ENCODE peak calls at places on chromosomes 1 and 21, in five cellular contexts. C is body of pancreas, R is Panc1, Z is heart left ventricle, S is A549. D is an unnamed sample.

GRCh38 chr1:53587252-53587992 is 128.2 kb downstream of the DMRTB1 start:
- DNase-seq in C (no peak), R (no peak), Z (no peak), S (no peak), D (no peak)

GRCh38 chr1:245166471-245166885 is 11.7 kb downstream of the KIF26B start:
- DNase-seq in C (no peak), R (no peak), Z (no peak), S (no peak), D (peak; percentile 50)

GRCh38 chr1:217139513-217139912 is 416.3 kb upstream of the ESRRG start:
- DNase-seq in C (no peak), R (no peak), Z (no peak), S (no peak), D (no peak)

GRCh38 chr21:31372176-31372765 is 28.2 kb upstream of the TIAM1 start:
- DNase-seq in C (no peak), R (no peak), Z (no peak), S (no peak), D (no peak)

GRCh38 chr1:193060938-193061337 is 1.5 kb downstream of the RO60 start:
- DNase-seq in C (no peak), R (no peak), Z (no peak), S (peak; percentile 13), D (peak; percentile 16)

GRCh38 chr21:29506214-29506613 is 207.5 kb downstream of the BACH1 start:
- DNase-seq in C (no peak), R (no peak), Z (no peak), S (no peak), D (no peak)

GRCh38 chr21:34340062-34340461 is 23.7 kb upstream of the KCNE2 start:
- DNase-seq in C (no peak), R (no peak), Z (no peak), S (no peak), D (no peak)

GRCh38 chr1:62194651-62195282 is at the start of gene L1TD1:
- DNase-seq in C (no peak), R (no peak), Z (no peak), S (no peak), D (no peak)

GRCh38 chr1:194067772-194068171 is 881.4 kb upstream of the B3GALT2 start:
- DNase-seq in C (no peak), R (no peak), Z (no peak), S (no peak), D (no peak)

GRCh38 chr1:111142358-111142975 is 2.4 kb downstream of the CEPT1 start:
- DNase-seq in C (no peak), R (no peak), Z (no peak), S (no peak), D (no peak)

GRCh38 chr1:164640673-164641352 is 81.8 kb downstream of the PBX1 start:
- DNase-seq in C (peak; percentile 61), R (no peak), Z (peak; percentile 47), S (no peak), D (no peak)

DNA sequence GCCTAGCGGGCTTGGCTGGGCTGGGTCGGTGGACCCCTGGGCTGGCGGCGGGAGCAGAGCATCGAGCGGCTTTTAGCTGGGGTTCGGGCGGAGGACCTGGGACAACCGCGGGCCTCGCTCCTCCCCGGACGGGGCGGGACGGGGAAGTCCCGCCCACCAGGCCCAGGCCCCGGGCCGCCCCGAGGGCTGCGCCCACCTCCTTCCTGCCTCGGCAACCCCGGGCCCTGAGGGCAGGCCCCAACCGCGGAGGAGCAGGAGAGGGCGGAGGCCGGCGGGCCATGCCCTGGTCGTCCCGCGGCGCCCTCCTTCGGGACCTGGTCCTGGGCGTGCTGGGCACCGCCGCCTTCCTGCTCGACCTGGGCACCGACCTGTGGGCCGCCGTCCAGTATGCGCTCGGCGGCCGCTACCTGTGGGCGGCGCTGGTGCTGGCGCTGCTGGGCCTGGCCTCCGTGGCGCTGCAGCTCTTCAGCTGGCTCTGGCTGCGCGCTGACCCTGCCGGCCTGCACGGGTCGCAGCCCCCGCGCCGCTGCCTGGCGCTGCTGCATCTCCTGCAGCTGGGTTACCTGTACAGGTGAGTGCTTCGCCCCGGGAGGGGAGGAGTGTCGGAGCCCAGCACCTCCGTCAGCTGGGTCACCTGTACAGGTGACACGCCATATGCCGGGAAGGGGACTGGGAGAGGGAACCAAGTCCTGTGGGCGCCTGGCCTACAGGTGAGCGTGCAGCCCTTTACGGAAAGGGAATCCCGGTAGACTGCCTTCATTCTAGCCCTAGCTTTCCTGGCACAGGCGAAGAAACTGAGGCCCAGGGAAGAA is at the start of gene XKR8:
- DNase-seq in C (peak; percentile 83), R (no peak), Z (peak; percentile 87), S (peak; percentile 77), D (peak; percentile 64)
- TF ChIP-seq CTCF in C (peak; percentile 54), R (no peak), Z (peak; percentile 20), S (peak; percentile 32), D (peak; percentile 21)

DNA sequence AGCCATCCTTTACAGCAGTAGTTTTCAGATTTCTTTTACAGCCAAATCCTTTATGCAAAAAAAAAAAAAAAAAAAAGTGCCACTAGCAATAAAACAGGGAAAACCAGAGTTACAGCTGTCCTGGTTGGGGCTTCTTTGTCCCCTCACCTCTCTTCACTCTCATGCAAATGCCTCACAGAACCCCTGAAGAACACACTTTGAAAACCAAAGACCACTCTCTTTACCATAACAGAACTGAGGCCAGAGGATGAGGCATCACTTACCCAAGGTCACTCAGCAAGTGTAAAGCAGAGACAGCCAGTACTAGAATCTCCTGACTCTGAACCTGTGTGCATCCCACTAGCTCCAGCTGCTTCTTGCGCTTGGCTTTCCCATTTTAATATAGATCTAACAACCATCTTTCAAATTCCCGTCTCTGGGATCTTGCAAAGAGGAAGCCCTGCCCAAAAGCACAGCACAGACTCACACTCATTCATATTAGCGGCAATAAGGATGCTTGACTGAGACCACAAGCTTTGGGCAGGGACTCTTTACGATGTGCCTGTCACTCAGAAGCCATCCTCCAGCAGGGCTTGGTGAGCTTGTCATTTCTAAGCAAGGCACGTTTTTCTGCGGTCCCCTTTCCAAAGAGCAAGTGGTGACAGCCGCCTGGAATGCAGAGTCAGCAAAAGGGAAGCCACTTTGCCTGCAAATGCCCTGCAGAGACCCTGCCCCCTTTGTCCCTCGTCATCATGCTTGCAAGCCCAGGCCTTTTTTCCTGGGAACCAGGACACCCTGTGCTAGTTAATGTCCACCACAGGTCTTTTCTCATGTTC is 76.6 kb upstream of the NFIA start:
- DNase-seq in C (peak; percentile 3), R (no peak), Z (no peak), S (no peak), D (no peak)
- H3K4me3 ChIP-seq in C (no peak overlapping the region), R (no peak overlapping the region), Z (no peak overlapping the region), S (no peak overlapping the region), D (no peak overlapping the region)

GRCh38 chr1:16080422-16081150 is 7.1 kb upstream of the FAM131C start:
- DNase-seq in C (peak; percentile 62), R (no peak), Z (no peak), S (no peak), D (no peak)

GRCh38 chr1:16085521-16085920 is 12.1 kb upstream of the FAM131C start:
- DNase-seq in C (no peak), R (no peak), Z (no peak), S (no peak), D (no peak)

GRCh38 chr1:16083486-16083885 is 10.0 kb upstream of the FAM131C start:
- DNase-seq in C (no peak), R (no peak), Z (no peak), S (no peak), D (no peak)

GRCh38 chr1:16081636-16082035 is 8.2 kb upstream of the FAM131C start:
- DNase-seq in C (no peak), R (no peak), Z (no peak), S (no peak), D (no peak)

DNA sequence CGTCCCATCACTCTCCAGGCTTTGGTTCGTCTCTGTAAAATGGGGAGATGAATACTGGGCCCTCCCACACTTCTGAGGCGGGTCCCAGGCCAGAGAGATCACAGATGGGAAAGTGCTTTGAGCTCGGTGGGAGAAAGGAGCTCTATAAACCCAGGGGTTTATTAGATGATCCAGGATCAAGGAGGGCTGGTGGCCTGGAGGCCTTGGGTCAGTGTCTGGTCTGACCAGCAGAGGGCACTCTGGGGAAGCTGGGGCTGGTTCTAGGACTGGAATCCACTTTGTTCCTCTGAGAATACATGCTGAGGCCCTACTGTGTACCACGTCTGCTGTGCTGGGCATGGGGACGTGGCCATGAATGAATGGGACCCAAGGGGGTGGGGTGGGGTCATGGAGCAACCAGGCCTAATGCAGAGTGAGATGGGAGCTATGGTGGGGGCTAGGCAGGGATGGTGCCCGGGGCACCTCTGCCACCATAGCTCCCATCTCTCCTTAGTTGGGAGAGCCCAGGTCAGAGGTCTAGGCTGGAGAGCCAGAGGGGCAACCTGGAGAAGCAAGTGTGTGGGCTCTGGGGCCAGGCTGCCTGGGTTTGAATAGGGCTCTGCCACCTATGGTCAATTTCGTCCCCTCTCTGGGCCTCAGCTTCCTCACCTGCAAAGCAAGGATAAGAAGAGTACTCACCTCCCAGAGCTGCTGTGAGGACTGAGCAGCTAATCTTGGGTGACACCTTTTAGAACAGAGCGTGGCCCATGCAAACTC is 9.0 kb upstream of the FAM131C start:
- DNase-seq in C (peak; percentile 69), R (no peak), Z (peak; percentile 68), S (peak; percentile 65), D (peak; percentile 49)
- TF ChIP-seq CTCF in C (peak; percentile 94), R (peak; percentile 97), Z (peak; percentile 89), S (peak; percentile 75), D (peak; percentile 96)

DNA sequence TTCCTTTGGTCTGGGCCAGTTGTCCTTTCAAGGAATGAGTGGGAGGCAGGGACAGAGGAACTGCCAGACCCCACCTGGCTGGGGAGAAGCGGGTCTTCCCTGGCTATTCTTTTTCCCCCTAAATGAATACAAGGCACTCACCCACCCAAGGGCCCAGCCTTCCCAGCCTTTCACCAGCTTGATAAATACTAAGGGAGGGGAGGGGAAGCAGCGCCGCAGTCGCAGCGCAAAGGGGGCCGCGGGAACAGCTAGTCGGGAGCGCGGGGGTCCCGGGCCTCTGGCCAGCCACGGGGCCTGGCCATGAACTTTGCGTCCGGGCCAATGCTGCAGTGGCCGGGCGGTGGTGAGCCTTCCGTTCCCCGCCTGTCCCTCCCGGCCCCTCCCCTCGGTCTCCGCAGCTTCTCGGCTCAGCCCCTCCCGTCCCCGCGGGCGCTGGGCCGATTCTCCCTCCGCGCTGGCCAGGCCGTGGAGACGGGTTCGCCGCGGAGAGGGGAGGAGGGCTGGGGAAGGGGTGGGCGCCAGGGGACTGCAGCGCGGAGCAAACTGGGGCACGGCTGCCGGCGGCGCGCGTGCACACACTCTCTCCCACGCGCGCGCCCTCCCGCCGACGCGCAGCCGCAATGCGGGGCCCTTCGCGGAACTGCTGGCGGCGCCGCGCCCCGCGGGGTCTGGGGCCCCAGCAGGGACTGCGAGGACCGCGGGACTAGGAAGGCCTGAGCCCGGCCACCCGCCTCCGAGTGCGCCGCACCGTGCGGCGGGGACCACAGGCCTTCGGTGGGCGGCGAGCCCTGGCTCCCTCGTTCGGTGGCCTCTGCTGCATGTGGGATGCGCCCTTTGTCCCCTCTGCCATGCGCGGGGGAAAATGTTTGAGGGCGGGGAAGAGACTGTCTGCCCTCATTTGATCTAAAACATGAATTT is 91.0 kb upstream of the VAMP3 start:
- DNase-seq in C (peak; percentile 21), R (no peak), Z (peak; percentile 65), S (peak; percentile 31), D (peak; percentile 14)
- H3K4me3 ChIP-seq in C (peak overlapping the region; percentile 32), R (peak overlapping the region; percentile 56), Z (peak overlapping the region; percentile 82), S (peak overlapping the region; percentile 79), D (peak overlapping the region; percentile 59)

D was measured in AG10803.